ENCODE peak calls at places on chromosomes 13 and 19, in nine cellular contexts. F is endothelial cell of umbilical vein, P is heart right ventricle, S is neural progenitor cell, J is AG09309, Z is left ventricle myocardium inferior, K is hepatocyte, E is fibroblast of lung, C is Peyer's patch. Y is an unnamed sample.
A peak's percentile ranks its signal among the peaks of the same experiment; 100 is the strongest.

GRCh38 chr13:51966186-51966585 is 45.1 kb downstream of the ATP7B start:
- DNase-seq in Z (no peak), P (no peak), F (no peak), C (no peak), J (no peak), K (no peak), S (no peak), E (no peak), Y (no peak)

GRCh38 chr13:100581504-100581903 is 7.1 kb downstream of the GGACT start:
- DNase-seq in P (no peak), J (no peak), E (no peak), S (no peak), F (no peak), K (no peak), Z (no peak), C (no peak), Y (no peak)

GRCh38 chr13:106182404-106182803 is 353.1 kb downstream of the EFNB2 start:
- DNase-seq in K (no peak), J (peak; percentile 77), F (no peak), S (no peak), C (no peak), P (no peak), E (peak; percentile 86), Z (no peak), Y (no peak)

GRCh38 chr13:84431646-84432045 is 549.4 kb upstream of the SLITRK1 start:
- DNase-seq in K (no peak), J (no peak), P (no peak), E (no peak), F (no peak), Z (no peak), C (no peak), S (no peak), Y (no peak)

GRCh38 chr13:110648155-110648819 is 32.9 kb downstream of the NAXD start:
- DNase-seq in S (no peak), E (no peak), P (no peak), Z (no peak), F (no peak), C (no peak), K (no peak), J (no peak), Y (no peak)

GRCh38 chr13:79988573-79988972 is 352.4 kb downstream of the SPRY2 start:
- DNase-seq in C (peak; percentile 74), E (peak; percentile 59), P (no peak), F (no peak), S (no peak), Z (no peak), J (peak; percentile 71), K (peak; percentile 64), Y (peak; percentile 64)

GRCh38 chr19:5369962-5370367 is 29.4 kb upstream of the PTPRS start:
- DNase-seq in S (peak; percentile 73), F (peak; percentile 35), C (peak; percentile 61), J (no peak), K (peak; percentile 60), P (peak; percentile 41), Z (peak; percentile 18), E (peak; percentile 17), Y (peak; percentile 50)

GRCh38 chr19:54329476-54330165 is 9.3 kb downstream of the LILRA4 start:
- DNase-seq in S (no peak), K (no peak), P (no peak), C (peak; percentile 17), F (no peak), Z (no peak), J (no peak), E (no peak), Y (no peak)

GRCh38 chr13:41960700-41961697 is at the start of gene VWA8:
- DNase-seq in J (no peak), S (peak; percentile 84), Z (peak; percentile 85), C (peak; percentile 91), P (peak; percentile 85), F (peak; percentile 60), K (peak; percentile 88), E (peak; percentile 85), Y (peak; percentile 88)

GRCh38 chr19:47190167-47190727 is 40.8 kb downstream of the BBC3 start:
- DNase-seq in C (peak; percentile 63), E (peak; percentile 85), Z (peak; percentile 21), P (peak; percentile 35), J (peak; percentile 45), F (peak; percentile 97), S (no peak), K (peak; percentile 61), Y (peak; percentile 89)

GRCh38 chr13:113947321-113948033 is 26.4 kb downstream of the C13orf46 start:
- DNase-seq in J (no peak), Z (peak; percentile 42), S (peak; percentile 30), F (peak; percentile 31), E (peak; percentile 64), K (peak; percentile 49), C (peak; percentile 72), P (no peak), Y (peak; percentile 70)

GRCh38 chr19:53068199-53068598 is 23.7 kb downstream of the ERVV-2 start:
- DNase-seq in F (no peak), K (no peak), S (no peak), Z (no peak), C (no peak), P (no peak), J (no peak), E (no peak), Y (no peak)

GRCh38 chr19:53068834-53069233 is 24.3 kb downstream of the ERVV-2 start:
- DNase-seq in K (no peak), C (no peak), F (no peak), E (no peak), J (no peak), S (no peak), Z (no peak), P (no peak), Y (no peak)
- H3K4me3 ChIP-seq in K (no peak overlapping the region), C (no peak overlapping the region), F (no peak overlapping the region), E (no peak overlapping the region), J (no peak overlapping the region), S (no peak overlapping the region), Z (no peak overlapping the region), P (no peak overlapping the region), Y (no peak overlapping the region)

GRCh38 chr19:41398042-41398403 is 405 bp downstream of the BCKDHA start:
- DNase-seq in J (no peak), S (peak; percentile 16), C (no peak), K (no peak), Z (no peak), P (no peak), F (no peak), E (no peak), Y (no peak)

GRCh38 chr19:41395355-41395754 is 1.8 kb downstream of the EXOSC5 start:
- DNase-seq in S (no peak), E (no peak), J (no peak), P (no peak), K (no peak), Z (no peak), F (no peak), C (no peak), Y (no peak)

GRCh38 chr19:41398603-41399002 is 985 bp downstream of the BCKDHA start:
- DNase-seq in S (no peak), E (no peak), F (no peak), K (no peak), C (no peak), Z (no peak), P (no peak), J (no peak), Y (no peak)

GRCh38 chr19:41399091-41399490 is 1.5 kb downstream of the BCKDHA start:
- DNase-seq in P (no peak), C (no peak), Z (no peak), E (no peak), F (no peak), K (no peak), S (no peak), J (no peak), Y (no peak)

DNA sequence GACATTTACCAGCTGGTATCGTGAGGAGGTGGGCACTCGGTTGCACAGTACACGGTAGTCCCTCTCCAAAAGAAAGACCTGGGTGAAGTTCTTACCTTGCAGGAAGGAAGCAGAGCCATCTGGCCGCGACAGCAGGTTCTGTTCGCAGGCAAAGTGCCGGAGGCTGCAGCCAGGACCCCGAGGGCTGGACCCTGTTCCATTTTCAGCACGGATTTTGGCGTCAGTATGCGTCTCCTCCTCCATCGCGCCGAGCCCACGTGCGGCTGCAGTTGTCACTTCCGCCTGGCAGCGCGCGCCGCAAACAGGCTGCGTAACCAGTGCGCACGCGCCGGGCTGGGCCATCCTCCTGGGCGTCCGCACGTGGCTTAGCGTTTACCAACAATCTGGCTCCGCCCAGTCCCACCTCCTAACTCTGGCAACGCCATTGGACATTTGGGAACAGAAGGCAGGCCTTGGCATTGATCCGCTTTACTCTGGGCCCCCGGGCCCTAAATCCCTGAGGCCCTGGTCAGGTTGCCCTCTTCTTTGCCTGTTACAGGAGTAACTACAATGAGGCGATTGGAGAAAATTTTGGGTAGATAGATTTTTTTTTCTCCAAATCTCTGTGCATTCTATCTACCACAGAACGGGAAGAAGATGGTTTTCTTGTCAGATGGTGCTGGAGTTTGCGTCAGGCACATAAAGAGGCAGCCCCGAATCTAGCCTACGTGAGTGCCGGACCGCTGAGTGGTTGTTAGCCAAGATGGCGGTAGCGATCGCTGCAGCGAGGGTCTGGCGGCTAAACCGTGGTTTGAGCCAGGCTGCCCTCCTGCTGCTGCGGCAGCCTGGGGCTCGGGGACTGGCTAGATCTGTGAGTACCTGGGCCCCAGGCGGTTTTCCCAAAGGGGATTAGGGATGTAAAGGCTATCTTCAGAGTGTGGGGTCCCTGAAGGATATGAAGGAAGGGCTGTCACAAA is at the start of the genes BCKDHA and EXOSC5:
- DNase-seq in Z (peak; percentile 99), J (peak; percentile 99), F (peak; percentile 100), P (peak; percentile 99), K (peak; percentile 100), S (peak; percentile 100), E (peak; percentile 100), C (peak; percentile 100), Y (peak; percentile 100)
- TF ChIP-seq CTCF in Z (peak; percentile 9), J (no peak), F (no peak), P (no peak), K (no peak), S (no peak), E (no peak), C (peak; percentile 17), Y (no peak)

DNA sequence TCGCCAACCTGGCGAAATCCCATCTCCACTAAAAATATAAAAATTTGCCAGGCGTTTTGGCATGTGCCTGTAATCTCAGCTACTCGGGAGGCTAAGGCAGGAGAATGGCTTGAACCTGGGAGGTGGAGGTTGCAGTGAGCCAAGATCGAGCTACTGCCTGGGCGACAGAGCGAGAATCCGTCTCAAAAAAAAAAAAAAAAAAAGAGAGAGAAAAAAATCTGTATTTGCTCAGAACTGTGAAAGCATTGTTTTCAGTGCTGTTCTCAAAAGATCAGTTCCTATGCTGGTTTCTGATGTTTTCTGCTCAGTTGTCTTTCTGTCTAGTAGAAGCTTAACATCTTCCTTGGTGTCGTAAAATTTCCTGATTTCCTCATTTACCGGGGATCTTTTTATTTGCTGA is 2.5 kb downstream of the SF3A2 start:
- DNase-seq in F (no peak), K (no peak), S (no peak), C (no peak), E (no peak), Z (no peak), J (no peak), P (no peak), Y (no peak)
- H3K4me3 ChIP-seq in F (peak overlapping the region; percentile 36), K (peak overlapping the region; percentile 41), S (peak overlapping the region; percentile 72), C (no peak overlapping the region), E (peak overlapping the region; percentile 60), Z (peak overlapping the region; percentile 64), J (no peak overlapping the region), P (peak overlapping the region; percentile 53), Y (no peak overlapping the region)

DNA sequence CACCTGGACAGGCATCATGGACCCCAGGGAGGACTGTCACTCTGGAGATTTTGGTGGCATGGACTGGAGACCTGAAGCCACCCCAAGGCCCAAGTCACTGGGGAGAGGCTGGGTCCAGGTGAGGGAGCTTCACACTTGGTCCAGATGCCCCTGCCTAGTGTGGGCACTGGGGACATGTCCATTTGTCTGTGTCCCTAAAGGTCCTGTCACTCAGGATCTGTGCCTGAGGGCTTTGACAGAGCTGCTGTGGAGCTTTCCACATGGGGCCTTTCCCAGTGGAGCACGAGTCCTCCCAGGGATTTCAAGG is 40.5 kb upstream of the CEACAM8 start:
- DNase-seq in F (no peak), S (no peak), C (no peak), Z (no peak), P (no peak), K (no peak), J (no peak), E (no peak), Y (no peak)
- TF ChIP-seq CTCF in F (no peak), S (no peak), C (no peak), Z (peak; percentile 0), P (no peak), K (no peak), J (no peak), E (no peak), Y (no peak)

Y was measured in cardiac muscle cell.